ENCODE peak calls at places on chromosomes 6 and 20, in nine cellular contexts. R, I, N, V, C, F, H, G and A are unnamed samples.

GRCh38 chr6:105941616-105942412 is 144.3 kb upstream of the PRDM1 start:
- DNase-seq in R (no peak), I (no peak), N (no peak), V (no peak), C (peak), F (no peak), H (no peak), G (peak), A (no peak)

GRCh38 chr20:60365063-60365640 is 406.9 kb downstream of the CDH26 start:
- DNase-seq in R (no peak), I (no peak), N (no peak), V (peak), C (no peak), F (no peak), H (no peak), G (no peak), A (no peak)

GRCh38 chr6:158031445-158032353 is 50.0 kb downstream of the SYNJ2 start:
- DNase-seq in R (peak), I (peak), N (no peak), V (no peak), C (no peak), F (peak), H (peak), G (peak), A (no peak)

GRCh38 chr20:5650191-5650691 is 100.0 kb upstream of the SHLD1 start:
- DNase-seq in R (no peak), I (no peak), N (no peak), V (no peak), C (no peak), F (no peak), H (no peak), G (no peak), A (no peak)

GRCh38 chr6:75481936-75482593 is 11.5 kb downstream of the FILIP1 start:
- DNase-seq in R (no peak), I (no peak), N (no peak), V (no peak), C (no peak), F (peak), H (no peak), G (no peak), A (peak)

GRCh38 chr6:28410767-28411166 is 11.2 kb upstream of the ZSCAN12 start:
- DNase-seq in R (no peak), I (no peak), N (no peak), V (no peak), C (no peak), F (no peak), H (no peak), G (no peak), A (no peak)

GRCh38 chr6:153031335-153031955 is 28.9 kb upstream of the MTRF1L start:
- DNase-seq in R (no peak), I (peak), N (no peak), V (no peak), C (no peak), F (no peak), H (no peak), G (peak), A (no peak)

GRCh38 chr6:134750669-134751068 is 199.2 kb downstream of the ALDH8A1 start:
- DNase-seq in R (no peak), I (peak), N (no peak), V (no peak), C (peak), F (no peak), H (no peak), G (peak), A (no peak)

GRCh38 chr6:159633196-159633595 is 59.8 kb downstream of the SOD2 start:
- DNase-seq in R (no peak), I (peak), N (no peak), V (peak), C (no peak), F (no peak), H (no peak), G (peak), A (no peak)

GRCh38 chr6:76940186-76940585 is 523.1 kb downstream of the HTR1B start:
- DNase-seq in R (no peak), I (no peak), N (no peak), V (no peak), C (no peak), F (no peak), H (no peak), G (no peak), A (no peak)

GRCh38 chr20:56802805-56803204 is 173.7 kb downstream of the TFAP2C start:
- DNase-seq in R (no peak), I (no peak), N (no peak), V (no peak), C (no peak), F (no peak), H (no peak), G (no peak), A (no peak)

GRCh38 chr6:4941782-4942672 is 61.8 kb downstream of the RPP40 start:
- DNase-seq in R (peak), I (peak), N (no peak), V (no peak), C (peak), F (peak), H (no peak), G (peak), A (no peak)

GRCh38 chr6:143183735-143184134 is 123.0 kb downstream of the AIG1 start:
- DNase-seq in R (no peak), I (peak), N (no peak), V (no peak), C (no peak), F (no peak), H (no peak), G (no peak), A (no peak)